ENCODE peak calls at places on chromosomes 1 and 21, in nine cellular contexts. R is ACHN; Y is HS-5; E is GM20000; P is LNCaP clone FGC; U is stimulated activated CD8-positive, alpha-beta memory T cell treated with anti-CD3 and anti-CD28 coated beads, Interleukin-7, amount 100 ng/mL, for 1 hour; I is psoas muscle; B is COR-L47; D is activated T-helper 1 cell treated with Interleukin-2 at 50 U/mL for 16 hours. Q is an unnamed sample.
A peak's percentile ranks its signal among the peaks of the same experiment; 100 is the strongest.

GRCh38 chr21:27954806-27955205 is 987.9 kb upstream of the ADAMTS5 start:
- DNase-seq in R (no peak), Y (no peak), E (no peak), P (no peak), U (no peak), I (no peak), B (no peak), D (no peak), Q (no peak)

GRCh38 chr21:42564561-42564971 is 50.9 kb downstream of the SLC37A1 start:
- DNase-seq in R (no peak), Y (no peak), E (no peak), P (no peak), U (no peak), I (no peak), B (no peak), D (no peak), Q (no peak)

GRCh38 chr1:201001962-201002361 is 21.6 kb downstream of the KIF21B start:
- DNase-seq in R (no peak), Y (no peak), E (no peak), P (no peak), U (no peak), I (no peak), B (no peak), D (no peak), Q (no peak)

GRCh38 chr1:218660678-218661053 is 315.5 kb downstream of the TGFB2 start:
- DNase-seq in R (peak; percentile 89), Y (peak; percentile 90), E (no peak), P (no peak), U (no peak), I (no peak), B (no peak), D (no peak), Q (peak; percentile 91)

GRCh38 chr21:26708223-26708800 is 135.2 kb upstream of the CYYR1 start:
- DNase-seq in R (no peak), Y (no peak), E (no peak), P (no peak), U (no peak), I (no peak), B (no peak), D (no peak), Q (no peak)

GRCh38 chr1:94646786-94647555 is 105.4 kb upstream of the F3 start:
- DNase-seq in R (no peak), Y (no peak), E (no peak), P (no peak), U (no peak), I (no peak), B (no peak), D (no peak), Q (no peak)

GRCh38 chr1:179599623-179600249 is 8.1 kb downstream of the TDRD5 start:
- DNase-seq in R (peak; percentile 53), Y (peak; percentile 2), E (peak; percentile 22), P (peak; percentile 42), U (no peak), I (no peak), B (peak; percentile 76), D (no peak), Q (peak; percentile 66)

GRCh38 chr1:54926955-54927354 is 40.0 kb upstream of the DHCR24 start:
- DNase-seq in R (no peak), Y (no peak), E (no peak), P (no peak), U (no peak), I (no peak), B (no peak), D (no peak), Q (no peak)

GRCh38 chr1:1371354-1371740 is 3.7 kb downstream of the AURKAIP1 start:
- DNase-seq in R (no peak), Y (no peak), E (no peak), P (no peak), U (peak; percentile 15), I (no peak), B (no peak), D (peak; percentile 47), Q (no peak)

GRCh38 chr1:37159102-37159501 is 124.8 kb upstream of the GRIK3 start:
- DNase-seq in R (no peak), Y (no peak), E (no peak), P (no peak), U (no peak), I (no peak), B (no peak), D (no peak), Q (no peak)

GRCh38 chr1:235516862-235517446 is 12.7 kb upstream of the B3GALNT2 start:
- DNase-seq in R (no peak), Y (no peak), E (no peak), P (no peak), U (no peak), I (no peak), B (no peak), D (no peak), Q (no peak)

GRCh38 chr1:228941673-228942072 is 206.4 kb downstream of the RHOU start:
- DNase-seq in R (no peak), Y (no peak), E (no peak), P (no peak), U (no peak), I (no peak), B (no peak), D (no peak), Q (no peak)

GRCh38 chr1:153190373-153190772 is 12.9 kb upstream of the LELP1 start:
- DNase-seq in R (peak; percentile 12), Y (no peak), E (peak; percentile 8), P (no peak), U (no peak), I (no peak), B (peak; percentile 20), D (no peak), Q (no peak)

GRCh38 chr1:69737527-69738176 is 169.9 kb downstream of the LRRC7 start:
- DNase-seq in R (peak; percentile 61), Y (peak; percentile 64), E (peak; percentile 17), P (peak; percentile 72), U (no peak), I (no peak), B (peak; percentile 59), D (no peak), Q (peak; percentile 74)

GRCh38 chr21:42839271-42840231 is 39.8 kb downstream of the WDR4 start:
- DNase-seq in R (no peak), Y (no peak), E (peak; percentile 38), P (no peak), U (no peak), I (no peak), B (no peak), D (no peak), Q (no peak)

GRCh38 chr1:156504062-156504813 is 3.7 kb upstream of the MEF2D start:
- DNase-seq in R (peak; percentile 45), Y (no peak), E (no peak), P (no peak), U (no peak), I (no peak), B (no peak), D (no peak), Q (peak; percentile 37)

GRCh38 chr21:36734367-36735200 is 35.7 kb downstream of the SIM2 start:
- DNase-seq in R (no peak), Y (no peak), E (no peak), P (no peak), U (no peak), I (no peak), B (no peak), D (no peak), Q (no peak)

GRCh38 chr1:923131-923990 is at the start of gene SAMD11:
- DNase-seq in R (peak; percentile 80), Y (no peak), E (no peak), P (no peak), U (peak; percentile 31), I (peak; percentile 94), B (peak; percentile 86), D (peak; percentile 50), Q (peak; percentile 86)

GRCh38 chr1:2330511-2331199 is 60.7 kb downstream of the MORN1 start:
- DNase-seq in R (no peak), Y (no peak), E (no peak), P (no peak), U (no peak), I (peak; percentile 82), B (no peak), D (no peak), Q (no peak)

GRCh38 chr1:205286335-205286950 is 35.1 kb downstream of the NUAK2 start:
- DNase-seq in R (no peak), Y (no peak), E (peak; percentile 65), P (no peak), U (peak; percentile 36), I (no peak), B (no peak), D (peak; percentile 61), Q (no peak)

GRCh38 chr1:248906741-248907661 is 966 bp downstream of the PGBD2 start:
- DNase-seq in R (peak; percentile 33), Y (no peak), E (no peak), P (no peak), U (no peak), I (peak; percentile 18), B (no peak), D (no peak), Q (peak; percentile 6)

GRCh38 chr1:55727010-55727409 is 511.8 kb upstream of the USP24 start:
- DNase-seq in R (peak; percentile 14), Y (peak; percentile 63), E (no peak), P (no peak), U (no peak), I (no peak), B (no peak), D (no peak), Q (no peak)

GRCh38 chr1:143691400-143691891 is 280.3 kb downstream of the FAM72C start:
- DNase-seq in R (peak; percentile 1), Y (no peak), E (no peak), P (no peak), U (no peak), I (no peak), B (no peak), D (no peak), Q (peak; percentile 32)